ENCODE peak calls at places on chromosomes 7 and 10, in ten cellular contexts. P, J, E, K, C, O, H, R, T and Y are unnamed samples.
A peak's percentile ranks its signal among the peaks of the same experiment; 100 is the strongest.

GRCh38 chr10:42875792-42876191 is 93.2 kb downstream of the BMS1 start:
- DNase-seq in K (no peak), P (no peak), H (no peak), J (no peak), C (no peak), R (peak; percentile 7), E (no peak), T (no peak), O (no peak), Y (no peak)

GRCh38 chr7:143243011-143243410 is 20.2 kb upstream of the GSTK1 start:
- DNase-seq in E (no peak), P (no peak), H (no peak), O (no peak), T (no peak), J (no peak), R (no peak), K (no peak), C (no peak), Y (no peak)

GRCh38 chr10:103599211-103599610 is 105.7 kb downstream of the NEURL1 start:
- DNase-seq in R (no peak), J (no peak), T (no peak), K (peak; percentile 15), O (no peak), P (no peak), H (no peak), C (no peak), E (no peak), Y (no peak)

GRCh38 chr10:126372359-126372758 is 15.9 kb downstream of the ADAM12 start:
- DNase-seq in P (peak; percentile 95), E (no peak), C (no peak), O (no peak), R (no peak), H (no peak), K (no peak), J (no peak), T (no peak), Y (no peak)

GRCh38 chr10:46555713-46556514 is 544 bp downstream of the GPRIN2 start:
- DNase-seq in C (no peak), K (peak; percentile 5), J (peak; percentile 68), E (no peak), T (peak; percentile 66), P (no peak), H (peak; percentile 69), O (no peak), R (no peak), Y (no peak)

GRCh38 chr10:133378251-133379096 is 588 bp upstream of the PAOX start:
- DNase-seq in K (peak; percentile 72), P (peak; percentile 49), J (peak; percentile 68), H (peak; percentile 45), E (no peak), T (peak; percentile 81), C (peak; percentile 13), R (peak; percentile 21), O (no peak), Y (peak; percentile 70)

GRCh38 chr7:8566016-8566415 is 132.6 kb downstream of the NXPH1 start:
- DNase-seq in C (no peak), E (no peak), R (no peak), H (no peak), J (no peak), P (no peak), T (no peak), O (no peak), K (no peak), Y (no peak)

GRCh38 chr7:10577866-10578374 is 395.8 kb upstream of the PHF14 start:
- DNase-seq in H (no peak), R (no peak), P (no peak), C (no peak), K (no peak), T (no peak), O (no peak), E (no peak), J (no peak), Y (no peak)

GRCh38 chr7:100895956-100896742 is 461 bp upstream of the ACHE start:
- DNase-seq in J (no peak), K (peak; percentile 56), O (no peak), R (no peak), C (peak; percentile 18), T (peak; percentile 68), P (peak; percentile 71), H (peak; percentile 52), E (no peak), Y (peak; percentile 41)

GRCh38 chr7:26145236-26145635 is 6.8 kb upstream of the NFE2L3 start:
- DNase-seq in E (no peak), K (no peak), H (no peak), J (no peak), R (no peak), O (no peak), T (no peak), C (no peak), P (no peak), Y (no peak)

GRCh38 chr10:61974611-61975010 is 73.1 kb downstream of the ARID5B start:
- DNase-seq in K (peak; percentile 32), J (no peak), H (no peak), P (peak; percentile 62), R (peak; percentile 82), C (no peak), O (no peak), E (no peak), T (peak; percentile 86), Y (no peak)

GRCh38 chr7:2110586-2111396 is 122.0 kb downstream of the MAD1L1 start:
- DNase-seq in C (no peak), E (no peak), T (no peak), K (no peak), O (no peak), P (no peak), H (no peak), R (peak; percentile 42), J (no peak), Y (no peak)

GRCh38 chr7:64890761-64891666 is 12.1 kb upstream of the ZNF273 start:
- DNase-seq in E (no peak), R (no peak), O (no peak), P (no peak), K (no peak), H (no peak), C (no peak), J (no peak), T (no peak), Y (no peak)

GRCh38 chr10:80484243-80484642 is 30.1 kb downstream of the TSPAN14 start:
- DNase-seq in C (no peak), J (no peak), E (no peak), H (no peak), R (no peak), T (no peak), P (no peak), K (no peak), O (no peak), Y (no peak)

GRCh38 chr7:68309806-68310205 is 1288.5 kb upstream of the AUTS2 start:
- DNase-seq in R (no peak), O (no peak), J (no peak), K (no peak), P (peak; percentile 48), T (no peak), C (no peak), E (no peak), H (no peak), Y (no peak)

GRCh38 chr10:70617798-70618568 is 15.4 kb upstream of the PRF1 start:
- DNase-seq in E (no peak), C (no peak), R (peak; percentile 80), K (no peak), O (peak; percentile 36), P (no peak), J (no peak), T (no peak), H (no peak), Y (no peak)

GRCh38 chr10:116708877-116709276 is 33.5 kb downstream of the HSPA12A start:
- DNase-seq in E (no peak), K (no peak), O (no peak), J (no peak), C (no peak), P (no peak), H (no peak), T (no peak), R (no peak), Y (no peak)

GRCh38 chr7:106252568-106252967 is 32.2 kb downstream of the NAMPT start:
- DNase-seq in P (no peak), O (no peak), H (no peak), R (no peak), J (no peak), E (no peak), T (no peak), C (no peak), K (no peak), Y (no peak)

GRCh38 chr10:99779335-99779734 is 3.1 kb upstream of the ABCC2 start:
- DNase-seq in J (no peak), O (peak; percentile 44), E (peak; percentile 78), T (no peak), K (no peak), P (no peak), H (peak; percentile 82), R (peak; percentile 80), C (peak; percentile 69), Y (no peak)

GRCh38 chr7:77425151-77426051 is 9.3 kb upstream of the GSAP start:
- DNase-seq in R (peak; percentile 78), P (peak; percentile 37), T (no peak), H (peak; percentile 53), C (no peak), O (no peak), J (peak; percentile 64), K (no peak), E (peak; percentile 74), Y (no peak)

GRCh38 chr10:130338588-130339070 is 202.4 kb downstream of the GLRX3 start:
- DNase-seq in H (no peak), C (no peak), T (no peak), E (no peak), K (no peak), O (no peak), J (no peak), P (no peak), R (no peak), Y (no peak)

GRCh38 chr7:37318541-37318940 is 130.1 kb downstream of the ELMO1 start:
- DNase-seq in J (no peak), C (no peak), H (no peak), O (no peak), P (no peak), E (no peak), T (no peak), R (no peak), K (no peak), Y (no peak)

GRCh38 chr7:148242271-148242801 is 348.2 kb upstream of the C7orf33 start:
- DNase-seq in T (no peak), C (peak; percentile 23), O (no peak), R (peak; percentile 52), K (no peak), J (peak; percentile 48), E (peak; percentile 58), H (peak; percentile 62), P (peak; percentile 90), Y (no peak)